ENCODE peak calls at places on chromosome 4, in five cellular contexts. V is Calu3, N is immature natural killer cell, P is GM23248, K is mammary epithelial cell. Z is an unnamed sample.

GRCh38 chr4:87843936-87844335 is 11.2 kb downstream of the MEPE start:
- DNase-seq in V (no peak), P (peak), K (peak), N (no peak), Z (no peak)

GRCh38 chr4:16659120-16659519 is 239.3 kb downstream of the LDB2 start:
- DNase-seq in K (no peak), P (peak), V (no peak), N (no peak), Z (no peak)

GRCh38 chr4:169313732-169314131 is 43.0 kb upstream of the SH3RF1 start:
- DNase-seq in V (no peak), N (no peak), P (no peak), K (peak), Z (no peak)

GRCh38 chr4:103923551-103923950 is 203.8 kb upstream of the TACR3 start:
- DNase-seq in N (no peak), V (no peak), P (no peak), K (no peak), Z (no peak)

GRCh38 chr4:85243857-85244256 is 231.1 kb upstream of the ARHGAP24 start:
- DNase-seq in V (no peak), N (no peak), P (no peak), K (peak), Z (no peak)

GRCh38 chr4:42320822-42321388 is 76.4 kb upstream of the SHISA3 start:
- DNase-seq in V (no peak), P (no peak), N (no peak), K (no peak), Z (no peak)

GRCh38 chr4:143185253-143186107 is 763 bp downstream of the USP38 start:
- DNase-seq in V (peak), K (peak), P (peak), N (no peak), Z (no peak)

GRCh38 chr4:2630556-2631273 is 94.3 kb downstream of the FAM193A start:
- DNase-seq in K (no peak), P (no peak), N (no peak), V (no peak), Z (no peak)

GRCh38 chr4:105900541-105900940 is 5.3 kb downstream of the NPNT start:
- DNase-seq in K (no peak), N (no peak), V (no peak), P (no peak), Z (no peak)

GRCh38 chr4:158768577-158769174 is at the start of gene FNIP2:
- DNase-seq in P (peak), V (peak), N (peak), K (peak), Z (peak)

GRCh38 chr4:74092957-74093356 is 6.0 kb downstream of the CXCL2 start:
- DNase-seq in K (no peak), V (no peak), N (no peak), P (no peak), Z (no peak)

GRCh38 chr4:3660086-3660927 is 105.9 kb upstream of the ADRA2C start:
- DNase-seq in K (no peak), P (no peak), N (no peak), V (no peak), Z (no peak)

GRCh38 chr4:181966084-181966483 is 277.1 kb upstream of the TENM3 start:
- DNase-seq in K (peak), P (peak), V (no peak), N (no peak), Z (no peak)

GRCh38 chr4:61427818-61428495 is 227.8 kb downstream of the ADGRL3 start:
- DNase-seq in V (peak), N (no peak), P (no peak), K (peak), Z (no peak)

GRCh38 chr4:82688091-82688815 is 110.3 kb downstream of the SCD5 start:
- DNase-seq in P (no peak), N (no peak), V (no peak), K (peak), Z (no peak)

GRCh38 chr4:52051615-52052474 is 741 bp downstream of the SPATA18 start:
- DNase-seq in P (peak), N (no peak), V (peak), K (peak), Z (no peak)

GRCh38 chr4:40439519-40439918 is 104.4 kb downstream of the CHRNA9 start:
- DNase-seq in K (no peak), P (no peak), V (no peak), N (no peak), Z (no peak)

GRCh38 chr4:25361253-25361652 is 15.8 kb upstream of the ANAPC4 start:
- DNase-seq in P (no peak), K (no peak), N (no peak), V (no peak), Z (no peak)

GRCh38 chr4:9901262-9901661 is 119.8 kb downstream of the DRD5 start:
- DNase-seq in V (no peak), K (no peak), N (no peak), P (peak), Z (no peak)

GRCh38 chr4:139934786-139935330 is 219.1 kb downstream of the MAML3 start:
- DNase-seq in V (no peak), N (no peak), P (no peak), K (peak), Z (no peak)

GRCh38 chr4:86895692-86896488 is 3.7 kb upstream of the C4orf36 start:
- DNase-seq in P (peak), N (peak), V (peak), K (peak), Z (peak)

GRCh38 chr4:26217961-26218676 is 102.7 kb upstream of the RBPJ start:
- DNase-seq in K (no peak), P (peak), V (no peak), N (no peak), Z (no peak)

GRCh38 chr4:103150677-103151076 is 47.5 kb downstream of the CENPE start:
- DNase-seq in V (no peak), K (peak), P (peak), N (no peak), Z (no peak)

GRCh38 chr4:7928711-7929505 is 10.8 kb downstream of the AFAP1 start:
- DNase-seq in V (no peak), N (no peak), P (peak), K (no peak), Z (no peak)

GRCh38 chr4:144712775-144713174 is 66.8 kb downstream of the HHIP start:
- DNase-seq in N (no peak), V (no peak), K (peak), P (peak), Z (no peak)

GRCh38 chr4:148090029-148090428 is 352.2 kb downstream of the NR3C2 start:
- DNase-seq in N (no peak), K (no peak), P (no peak), V (no peak), Z (no peak)